ENCODE peak calls at places on chromosome 19, in four cellular contexts. Z, H, J and S are unnamed samples.
A peak's percentile ranks its signal among the peaks of the same experiment; 100 is the strongest.

GRCh38 chr19:38389957-38390924 is 1.7 kb downstream of the SPRED3 start:
- DNase-seq in Z (no peak), J (no peak), H (no peak), S (no peak)

GRCh38 chr19:40923934-40924391 is 41.9 kb upstream of the CYP2A7 start:
- DNase-seq in Z (no peak), J (no peak), H (no peak), S (no peak)

GRCh38 chr19:44254496-44254895 is 5.2 kb upstream of the ZNF233 start:
- DNase-seq in J (no peak), H (no peak), Z (no peak), S (no peak)

GRCh38 chr19:42032428-42032827 is 37.6 kb downstream of the GRIK5 start:
- DNase-seq in Z (no peak), H (no peak), J (no peak), S (no peak)

GRCh38 chr19:50482886-50483285 is 6.2 kb upstream of the GARIN5A start:
- DNase-seq in Z (no peak), H (no peak), J (no peak), S (no peak)

GRCh38 chr19:51550848-51551672 is 19.6 kb upstream of the SIGLEC6 start:
- DNase-seq in H (no peak), J (no peak), Z (no peak), S (peak; percentile 74)

GRCh38 chr19:16899566-16900075 is 10.8 kb downstream of the F2RL3 start:
- DNase-seq in Z (no peak), J (no peak), H (no peak), S (no peak)

GRCh38 chr19:18776736-18777135 is 14.4 kb downstream of the COMP start:
- DNase-seq in Z (no peak), J (no peak), H (no peak), S (no peak)

GRCh38 chr19:7333198-7334118 is 15.3 kb upstream of the ARHGEF18 start:
- DNase-seq in Z (no peak), J (no peak), H (no peak), S (no peak)

GRCh38 chr19:45498411-45499195 is at the start of gene PPM1N:
- DNase-seq in H (no peak), J (no peak), Z (no peak), S (no peak)

GRCh38 chr19:47124937-47125668 is 5.5 kb upstream of the SAE1 start:
- DNase-seq in J (no peak), H (no peak), Z (no peak), S (no peak)

GRCh38 chr19:35722897-35723296 is 5.1 kb downstream of the KMT2B start:
- DNase-seq in Z (no peak), J (no peak), H (no peak), S (no peak)

GRCh38 chr19:49749771-49750170 is 13.3 kb downstream of the TSKS start:
- DNase-seq in H (no peak), Z (no peak), J (no peak), S (no peak)

GRCh38 chr19:38003427-38004099 is 96.6 kb downstream of the SIPA1L3 start:
- DNase-seq in J (peak; percentile 28), H (peak; percentile 88), Z (peak; percentile 65), S (peak; percentile 89)

GRCh38 chr19:4567584-4568071 is 8.1 kb upstream of the SEMA6B start:
- DNase-seq in H (peak; percentile 41), Z (peak; percentile 80), J (no peak), S (peak; percentile 90)

GRCh38 chr19:35264281-35265125 is 4.3 kb upstream of the USF2 start:
- DNase-seq in J (no peak), Z (no peak), H (no peak), S (peak; percentile 63)

GRCh38 chr19:42290136-42290522 is 11.8 kb upstream of the PRR19 start:
- DNase-seq in J (no peak), H (no peak), Z (no peak), S (no peak)

GRCh38 chr19:45442927-45443461 is 19.3 kb upstream of the ERCC1 start:
- DNase-seq in J (no peak), Z (no peak), H (no peak), S (no peak)

GRCh38 chr19:53394522-53394973 is 401 bp upstream of the ZNF765 start:
- DNase-seq in Z (peak; percentile 61), J (peak; percentile 18), H (peak; percentile 28), S (no peak)

GRCh38 chr19:17739121-17739875 is 12.0 kb upstream of the FCHO1 start:
- DNase-seq in J (no peak), H (no peak), Z (peak; percentile 26), S (no peak)

GRCh38 chr19:31232871-31233270 is 116.4 kb downstream of the TSHZ3 start:
- DNase-seq in J (no peak), Z (no peak), H (no peak), S (no peak)

GRCh38 chr19:36169084-36169760 is 17.0 kb upstream of the COX7A1 start:
- DNase-seq in J (no peak), H (peak; percentile 37), Z (peak; percentile 37), S (no peak)

GRCh38 chr19:16094360-16095070 is 17.2 kb upstream of the RAB8A start:
- DNase-seq in J (no peak), Z (no peak), H (no peak), S (no peak)

GRCh38 chr19:35223856-35224505 is 4.6 kb downstream of the FAM187B start:
- DNase-seq in Z (no peak), J (no peak), H (no peak), S (no peak)

GRCh38 chr19:46466536-46467199 is 4.7 kb downstream of the PNMA8A start:
- DNase-seq in Z (peak; percentile 33), J (no peak), H (no peak), S (no peak)

GRCh38 chr19:44807652-44808462 is 1.0 kb upstream of the BCAM start:
- DNase-seq in J (no peak), Z (peak; percentile 29), H (peak; percentile 92), S (no peak)

GRCh38 chr19:19259741-19260140 is 13.4 kb downstream of the TM6SF2 start:
- DNase-seq in Z (no peak), J (no peak), H (no peak), S (no peak)

GRCh38 chr19:19460258-19460731 is 54.8 kb downstream of the GATAD2A start:
- DNase-seq in J (no peak), H (no peak), Z (no peak), S (no peak)

GRCh38 chr19:18589380-18590272 is 1.0 kb downstream of the REX1BD start:
- DNase-seq in H (peak; percentile 73), J (no peak), Z (peak; percentile 71), S (no peak)

GRCh38 chr19:7597689-7598088 is 2.0 kb downstream of the CAMSAP3 start:
- DNase-seq in Z (no peak), H (no peak), J (no peak), S (no peak)

GRCh38 chr19:489418-490196 is 6.7 kb upstream of the MADCAM1 start:
- DNase-seq in Z (no peak), H (peak; percentile 32), J (no peak), S (no peak)

GRCh38 chr19:17103177-17103576 is 27.6 kb downstream of the MYO9B start:
- DNase-seq in J (no peak), H (no peak), Z (no peak), S (no peak)

GRCh38 chr19:6065685-6066365 is 44.5 kb downstream of the RFX2 start:
- DNase-seq in H (no peak), Z (peak; percentile 52), J (no peak), S (no peak)

GRCh38 chr19:8257052-8257443 is 47.9 kb downstream of the CERS4 start:
- DNase-seq in Z (no peak), J (no peak), H (no peak), S (no peak)

GRCh38 chr19:11887618-11888531 is at the start of gene ZNF69:
- DNase-seq in Z (peak; percentile 90), H (peak; percentile 96), J (peak; percentile 51), S (peak; percentile 93)
- TF ChIP-seq CTCF in Z (peak; percentile 47), H (no peak), J (no peak), S (peak; percentile 44)

GRCh38 chr19:2253106-2254051 is 2.8 kb downstream of the JSRP1 start:
- DNase-seq in Z (no peak), H (no peak), J (no peak), S (no peak)
- TF ChIP-seq CTCF in Z (peak; percentile 20), H (no peak), J (no peak), S (peak; percentile 30)

DNA sequence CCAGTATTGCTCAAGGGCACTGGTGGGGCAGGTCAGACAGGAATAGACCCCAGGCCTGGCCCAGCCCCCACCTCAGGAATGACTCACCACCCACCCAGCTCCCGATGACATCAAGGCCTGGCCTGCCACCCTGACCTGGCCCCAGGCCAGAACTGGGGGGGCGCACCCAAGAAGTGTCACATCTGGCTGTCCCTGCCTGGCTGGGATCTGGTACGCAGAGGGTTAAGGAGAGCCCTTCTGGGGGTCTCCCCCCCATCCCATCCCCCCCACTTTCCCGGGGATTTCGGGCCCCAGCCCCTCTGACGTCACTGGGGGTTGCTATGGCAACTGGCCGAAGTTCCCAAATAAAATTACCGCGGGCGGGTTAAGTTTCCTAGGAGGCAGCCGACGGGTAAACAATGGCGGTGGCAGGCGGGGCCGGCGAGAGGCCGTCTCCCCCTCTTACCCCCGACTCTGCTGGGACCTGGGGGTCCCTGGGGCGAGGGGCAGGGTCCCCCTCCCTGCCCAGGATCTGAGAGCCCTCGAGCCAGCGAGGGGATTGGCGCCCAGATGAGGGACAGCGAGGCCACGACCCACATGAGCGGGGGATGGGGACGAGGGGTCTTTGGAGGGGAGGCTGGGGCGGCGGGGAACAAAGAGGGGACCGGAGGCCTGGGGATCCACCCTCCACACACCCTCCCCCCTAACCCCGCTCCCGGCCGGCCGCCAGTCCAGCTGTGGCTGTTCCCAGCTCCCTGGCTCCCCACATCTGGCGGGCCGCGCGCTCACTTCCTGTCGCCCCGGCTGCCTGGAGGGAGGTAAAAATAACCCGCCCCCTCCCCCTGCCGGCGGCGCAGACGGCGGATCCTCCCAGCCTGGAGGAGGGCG is 29.7 kb upstream of the NANOS3 start:
- DNase-seq in H (peak; percentile 90), J (peak; percentile 84), Z (peak; percentile 98), S (peak; percentile 98)
- TF ChIP-seq CTCF in H (no peak), J (no peak), Z (peak; percentile 43), S (no peak)

GRCh38 chr19:55813906-55814305 is 17.9 kb downstream of the NLRP11 start:
- DNase-seq in Z (no peak), H (no peak), J (no peak), S (no peak)

GRCh38 chr19:55811340-55811739 is 20.5 kb downstream of the NLRP11 start:
- DNase-seq in Z (no peak), H (no peak), J (no peak), S (peak; percentile 69)

GRCh38 chr19:55812449-55812848 is 19.4 kb downstream of the NLRP11 start:
- DNase-seq in J (no peak), Z (no peak), H (no peak), S (no peak)

GRCh38 chr19:55809381-55810058 is 22.3 kb downstream of the NLRP11 start:
- DNase-seq in J (no peak), Z (peak; percentile 10), H (peak; percentile 20), S (peak; percentile 64)
- TF ChIP-seq CTCF in J (no peak), Z (peak; percentile 24), H (no peak), S (no peak)

GRCh38 chr19:14112051-14112808 is 5.3 kb downstream of the PRKACA start:
- DNase-seq in J (no peak), H (no peak), Z (peak; percentile 53), S (no peak)
- TF ChIP-seq CTCF in J (no peak), H (no peak), Z (no peak), S (no peak)